ENCODE peak calls at places on chromosome 17, in ten cellular contexts. G, C, O, U, Y, P, W, B, S and J are unnamed samples.

GRCh38 chr17:63185420-63185819 is 219.4 kb downstream of the TANC2 start:
- DNase-seq in G (no peak), C (no peak), O (no peak), U (no peak), Y (no peak), P (no peak), W (no peak), B (no peak), S (no peak), J (no peak)

GRCh38 chr17:8941520-8941919 is 24.0 kb downstream of the PIK3R5 start:
- DNase-seq in G (no peak), C (no peak), O (peak), U (no peak), Y (no peak), P (no peak), W (peak), B (peak), S (peak), J (no peak)

GRCh38 chr17:33469911-33470310 is 176.8 kb upstream of the ASIC2 start:
- DNase-seq in G (no peak), C (peak), O (no peak), U (no peak), Y (peak), P (no peak), W (peak), B (no peak), S (no peak), J (no peak)

GRCh38 chr17:59527325-59527917 is 38.0 kb upstream of the DHX40 start:
- DNase-seq in G (no peak), C (no peak), O (no peak), U (no peak), Y (no peak), P (no peak), W (no peak), B (no peak), S (no peak), J (no peak)

GRCh38 chr17:42251115-42251514 is 25.1 kb downstream of the STAT5B start:
- DNase-seq in G (no peak), C (peak), O (no peak), U (no peak), Y (no peak), P (no peak), W (no peak), B (no peak), S (no peak), J (peak)

GRCh38 chr17:30240177-30240576 is 4.7 kb upstream of the SLC6A4 start:
- DNase-seq in G (peak), C (no peak), O (no peak), U (no peak), Y (no peak), P (no peak), W (no peak), B (no peak), S (no peak), J (no peak)

GRCh38 chr17:62666061-62666800 is 38.8 kb downstream of the MRC2 start:
- DNase-seq in G (peak), C (no peak), O (no peak), U (peak), Y (no peak), P (no peak), W (no peak), B (no peak), S (no peak), J (no peak)

GRCh38 chr17:78435330-78436005 is 57.0 kb downstream of the PGS1 start:
- DNase-seq in G (no peak), C (no peak), O (no peak), U (no peak), Y (no peak), P (no peak), W (no peak), B (no peak), S (no peak), J (no peak)

GRCh38 chr17:7882629-7883028 is 6.0 kb upstream of the CHD3 start:
- DNase-seq in G (peak), C (no peak), O (no peak), U (no peak), Y (no peak), P (no peak), W (no peak), B (no peak), S (no peak), J (no peak)

GRCh38 chr17:54899721-54900456 is 763 bp upstream of the TOM1L1 start:
- DNase-seq in G (peak), C (no peak), O (no peak), U (no peak), Y (no peak), P (no peak), W (peak), B (no peak), S (no peak), J (peak)

GRCh38 chr17:67481808-67482207 is 104.7 kb downstream of the PITPNC1 start:
- DNase-seq in G (no peak), C (no peak), O (no peak), U (no peak), Y (peak), P (no peak), W (no peak), B (no peak), S (no peak), J (no peak)

GRCh38 chr17:53749178-53749577 is 73.5 kb upstream of the KIF2B start:
- DNase-seq in G (peak), C (peak), O (no peak), U (no peak), Y (peak), P (no peak), W (peak), B (no peak), S (no peak), J (no peak)

GRCh38 chr17:13074026-13074425 is 56.2 kb upstream of the ELAC2 start:
- DNase-seq in G (no peak), C (peak), O (no peak), U (no peak), Y (peak), P (no peak), W (no peak), B (no peak), S (no peak), J (no peak)

GRCh38 chr17:59761385-59762021 is 54.0 kb downstream of the VMP1 start:
- DNase-seq in G (peak), C (peak), O (no peak), U (no peak), Y (peak), P (no peak), W (no peak), B (no peak), S (no peak), J (no peak)

GRCh38 chr17:60640503-60640902 is 37.1 kb upstream of the BCAS3 start:
- DNase-seq in G (no peak), C (peak), O (no peak), U (no peak), Y (peak), P (no peak), W (no peak), B (no peak), S (no peak), J (peak)

GRCh38 chr17:73119631-73120030 is 27.1 kb upstream of the SLC39A11 start:
- DNase-seq in G (no peak), C (no peak), O (no peak), U (no peak), Y (peak), P (no peak), W (no peak), B (no peak), S (no peak), J (no peak)

GRCh38 chr17:71978435-71978834 is 142.4 kb upstream of the SOX9 start:
- DNase-seq in G (no peak), C (no peak), O (no peak), U (no peak), Y (no peak), P (no peak), W (no peak), B (no peak), S (no peak), J (no peak)

GRCh38 chr17:81049973-81050551 is 15.1 kb downstream of the BAIAP2 start:
- DNase-seq in G (no peak), C (no peak), O (no peak), U (peak), Y (peak), P (no peak), W (peak), B (no peak), S (no peak), J (no peak)

GRCh38 chr17:36544049-36544319 is 735 bp upstream of the GGNBP2 start:
- DNase-seq in G (peak), C (peak), O (no peak), U (peak), Y (no peak), P (no peak), W (peak), B (no peak), S (no peak), J (peak)

GRCh38 chr17:58335779-58336455 is 7.3 kb upstream of the TSPOAP1 start:
- DNase-seq in G (peak), C (no peak), O (peak), U (peak), Y (peak), P (no peak), W (peak), B (peak), S (peak), J (no peak)

GRCh38 chr17:17080781-17081180 is 38.5 kb downstream of the MPRIP start:
- DNase-seq in G (no peak), C (no peak), O (no peak), U (no peak), Y (no peak), P (no peak), W (no peak), B (no peak), S (no peak), J (no peak)

GRCh38 chr17:48589831-48590602 is at the start of gene HOXB3:
- DNase-seq in G (peak), C (no peak), O (no peak), U (no peak), Y (no peak), P (no peak), W (no peak), B (no peak), S (no peak), J (peak)